ENCODE peak calls at places on chromosomes 11 and 22, in four cellular contexts. W is brain microvascular endothelial cell, F is PC-9, N is AG04450. G is an unnamed sample.

GRCh38 chr11:74278721-74279148 is 32.7 kb downstream of the P4HA3 start:
- DNase-seq in W (peak; percentile 100), F (peak; percentile 76), N (peak; percentile 98), G (peak; percentile 36)

GRCh38 chr11:8022876-8023275 is 35.7 kb downstream of the EIF3F start:
- DNase-seq in W (no peak), F (no peak), N (no peak), G (no peak)

GRCh38 chr11:24496371-24496727 is 504 bp upstream of the LUZP2 start:
- DNase-seq in N (no peak), F (no peak), W (no peak), G (no peak)

GRCh38 chr22:24494535-24495364 is at the start of gene UPB1:
- DNase-seq in F (no peak), N (no peak), W (no peak), G (no peak)

GRCh38 chr11:19311306-19312030 is 70.7 kb upstream of the E2F8 start:
- DNase-seq in F (no peak), W (peak; percentile 49), N (peak; percentile 13), G (peak; percentile 49)

GRCh38 chr11:130145975-130146776 is 13.4 kb upstream of the ST14 start:
- DNase-seq in W (no peak), F (peak; percentile 100), N (no peak), G (peak; percentile 93)

GRCh38 chr11:130612291-130612802 is 163.9 kb downstream of the ADAMTS15 start:
- DNase-seq in N (no peak), F (no peak), W (no peak), G (peak; percentile 41)

GRCh38 chr11:68383976-68384501 is 71.6 kb downstream of the LRP5 start:
- DNase-seq in F (no peak), N (peak; percentile 11), W (peak; percentile 51), G (peak; percentile 51)

GRCh38 chr22:33126881-33127280 is 68.7 kb upstream of the SYN3 start:
- DNase-seq in W (no peak), F (no peak), N (no peak), G (peak; percentile 16)

GRCh38 chr11:86360775-86361395 is 13.8 kb upstream of the CCDC81 start:
- DNase-seq in F (peak; percentile 65), W (peak; percentile 6), N (peak; percentile 24), G (peak; percentile 45)

GRCh38 chr11:100866453-100866852 is 179.4 kb downstream of the ARHGAP42 start:
- DNase-seq in W (no peak), F (no peak), N (no peak), G (no peak)

GRCh38 chr11:132158696-132159095 is 788.3 kb downstream of the NTM start:
- DNase-seq in F (no peak), W (peak; percentile 45), N (no peak), G (peak; percentile 14)

GRCh38 chr11:116792144-116792868 is 627 bp upstream of the APOA5 start:
- DNase-seq in W (no peak), F (no peak), N (no peak), G (no peak)

GRCh38 chr11:10725114-10725906 is 25.7 kb upstream of the CTR9 start:
- DNase-seq in W (peak; percentile 84), N (peak; percentile 23), F (no peak), G (peak; percentile 59)

GRCh38 chr11:43578346-43579170 is 102.0 kb upstream of the HSD17B12 start:
- DNase-seq in N (no peak), F (no peak), W (peak; percentile 46), G (peak; percentile 47)

GRCh38 chr11:45801723-45802315 is 3.1 kb upstream of the SLC35C1 start:
- DNase-seq in F (no peak), W (no peak), N (no peak), G (no peak)

GRCh38 chr11:66708701-66709100 is 20.3 kb downstream of the SPTBN2 start:
- DNase-seq in F (no peak), W (no peak), N (no peak), G (no peak)

GRCh38 chr11:79205786-79206185 is 235.0 kb downstream of the TENM4 start:
- DNase-seq in F (no peak), N (no peak), W (no peak), G (no peak)

GRCh38 chr11:30917859-30918478 is 331.8 kb upstream of the MPPED2 start:
- DNase-seq in W (peak; percentile 25), F (no peak), N (peak; percentile 4), G (peak; percentile 13)

GRCh38 chr11:77051511-77051910 is 15.3 kb upstream of the CAPN5 start:
- DNase-seq in F (no peak), W (no peak), N (no peak), G (no peak)

GRCh38 chr11:91788764-91789163 is 435.9 kb upstream of the FAT3 start:
- DNase-seq in F (no peak), N (no peak), W (no peak), G (no peak)

GRCh38 chr11:42407379-42407778 is 904.4 kb upstream of the API5 start:
- DNase-seq in N (no peak), W (peak; percentile 10), F (no peak), G (no peak)

GRCh38 chr22:17281026-17281809 is 62.0 kb upstream of the ADA2 start:
- DNase-seq in F (no peak), W (no peak), N (no peak), G (no peak)

GRCh38 chr11:58567889-58568512 is 7.7 kb downstream of the LPXN start:
- DNase-seq in F (no peak), W (peak; percentile 66), N (no peak), G (peak; percentile 36)

GRCh38 chr22:37905534-37906363 is at the start of gene MICALL1:
- DNase-seq in F (peak; percentile 63), N (no peak), W (peak; percentile 37), G (peak; percentile 65)

GRCh38 chr11:91773090-91773489 is 451.5 kb upstream of the FAT3 start:
- DNase-seq in N (no peak), F (no peak), W (no peak), G (no peak)

GRCh38 chr22:41873391-41873790 is 40.5 kb downstream of the SREBF2 start:
- DNase-seq in W (no peak), N (no peak), F (no peak), G (no peak)

GRCh38 chr22:17260291-17260690 is 41.1 kb upstream of the ADA2 start:
- DNase-seq in F (no peak), W (no peak), N (no peak), G (no peak)

GRCh38 chr11:75503531-75504099 is 22.1 kb downstream of the GDPD5 start:
- DNase-seq in F (no peak), N (no peak), W (no peak), G (no peak)

GRCh38 chr11:90257158-90257525 is 34.3 kb upstream of the CHORDC1 start:
- DNase-seq in F (no peak), W (no peak), N (no peak), G (no peak)

GRCh38 chr11:94786264-94787126 is 18.3 kb downstream of the AMOTL1 start:
- DNase-seq in N (no peak), F (no peak), W (no peak), G (no peak)

GRCh38 chr11:70473873-70474690 is 75.8 kb downstream of the CTTN start:
- DNase-seq in F (no peak), N (no peak), W (no peak), G (no peak)

GRCh38 chr22:25700996-25701815 is 40.8 kb upstream of the MYO18B start:
- DNase-seq in F (no peak), N (no peak), W (peak; percentile 8), G (no peak)

GRCh38 chr11:10409207-10409661 is 45.8 kb upstream of the AMPD3 start:
- DNase-seq in F (no peak), N (no peak), W (no peak), G (no peak)

GRCh38 chr22:24954856-24955255 is 2.3 kb downstream of the KIAA1671 start:
- DNase-seq in F (no peak), N (no peak), W (no peak), G (no peak)

GRCh38 chr11:120399312-120399711 is 63.1 kb downstream of the ARHGEF12 start:
- DNase-seq in F (no peak), W (no peak), N (no peak), G (no peak)

GRCh38 chr11:33530824-33531223 is 169.8 kb downstream of the C11orf91 start:
- DNase-seq in F (no peak), W (peak; percentile 47), N (no peak), G (no peak)

DNA sequence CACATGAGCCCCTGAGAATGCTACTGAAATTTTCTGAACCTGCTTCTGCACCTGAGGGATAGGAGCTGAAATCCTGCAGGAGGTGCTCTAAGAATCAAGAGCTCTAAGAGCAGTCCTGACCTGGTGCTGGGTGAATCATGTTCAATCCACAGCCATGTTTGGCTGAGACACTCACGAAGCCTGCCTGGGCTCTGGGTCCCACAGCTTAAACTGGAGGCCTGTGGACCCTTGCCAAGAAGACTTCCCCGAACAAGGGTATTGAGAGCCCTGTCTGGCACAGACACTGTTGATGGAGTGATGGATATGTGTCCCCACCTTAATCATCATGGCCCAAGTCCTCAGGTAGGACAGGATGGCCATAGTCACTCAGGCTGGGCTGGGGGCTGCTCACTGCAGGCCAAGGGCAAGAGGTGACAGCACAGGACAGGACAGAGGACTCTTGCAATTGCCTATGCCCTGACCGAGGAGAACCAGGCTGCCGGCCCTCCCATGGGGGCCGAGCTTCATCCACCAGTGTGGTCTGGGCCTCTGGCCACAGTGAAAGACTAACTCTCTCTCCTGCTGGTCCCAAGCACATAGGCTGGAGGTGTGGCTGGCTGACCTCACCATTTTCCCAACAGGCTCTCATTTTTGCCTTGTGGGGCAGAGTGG is 6.8 kb downstream of the RAB3IL1 start:
- DNase-seq in W (no peak), F (no peak), N (no peak), G (no peak)
- H3K27ac ChIP-seq in W (no peak overlapping the region), F (no peak overlapping the region), N (no peak overlapping the region), G (no peak overlapping the region)

DNA sequence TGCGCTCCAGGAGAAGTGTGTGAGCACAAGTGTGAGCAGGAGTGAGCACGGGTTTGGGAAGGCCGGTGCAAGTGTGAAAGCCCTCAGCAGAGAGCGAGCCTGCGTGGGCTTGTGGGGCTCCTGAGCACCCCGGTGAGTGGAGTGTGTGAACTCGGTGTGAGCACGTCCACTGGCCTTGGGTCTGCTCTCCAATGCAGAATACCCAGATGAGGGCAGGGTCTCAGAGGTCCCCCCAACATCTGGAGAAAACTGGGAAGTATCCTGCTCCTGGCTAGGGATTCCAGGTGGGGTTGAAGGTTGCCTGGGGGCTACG is 1.2 kb downstream of the ESRRA start:
- DNase-seq in F (no peak), W (no peak), N (no peak), G (no peak)
- H3K27ac ChIP-seq in F (peak overlapping the region; percentile 67), W (no peak overlapping the region), N (no peak overlapping the region), G (peak overlapping the region; percentile 100)

GRCh38 chr11:124896821-124897391 is 759 bp downstream of the ROBO4 start:
- DNase-seq in W (no peak), N (no peak), F (no peak), G (no peak)
- H3K27ac ChIP-seq in W (no peak overlapping the region), N (peak overlapping the region; percentile 21), F (no peak overlapping the region), G (peak overlapping the region; percentile 98)

GRCh38 chr11:124078591-124078990 is 36.7 kb upstream of the VWA5A start:
- DNase-seq in F (no peak), W (no peak), N (no peak), G (no peak)

GRCh38 chr11:124079631-124080318 is 35.5 kb upstream of the VWA5A start:
- DNase-seq in N (no peak), F (no peak), W (no peak), G (no peak)

GRCh38 chr11:124075492-124075840 is 34.3 kb upstream of the OR10G7 start:
- DNase-seq in N (no peak), F (no peak), W (no peak), G (no peak)

GRCh38 chr11:124075841-124076571 is 34.9 kb upstream of the OR10G7 start:
- DNase-seq in W (no peak), N (no peak), F (no peak), G (no peak)

GRCh38 chr11:124077266-124077665 is 36.1 kb upstream of the OR10G7 start:
- DNase-seq in W (no peak), F (no peak), N (no peak), G (no peak)
- H3K27ac ChIP-seq in W (no peak overlapping the region), F (no peak overlapping the region), N (no peak overlapping the region), G (no peak overlapping the region)